ENCODE peak calls at places on chromosomes 6 and 20, in ten cellular contexts. H, N, O, D, W, Q, V, E, T and P are unnamed samples.

GRCh38 chr6:19024737-19025136 is 637.6 kb downstream of the RNF144B start:
- DNase-seq in V (no peak), Q (peak; percentile 40), T (peak; percentile 37), E (no peak), D (no peak), O (no peak), W (no peak), H (no peak), N (no peak), P (no peak)

GRCh38 chr6:41167173-41167963 is 4.5 kb upstream of the TREM2 start:
- DNase-seq in E (no peak), H (no peak), Q (peak; percentile 17), W (no peak), V (no peak), O (no peak), N (no peak), T (peak; percentile 40), D (no peak), P (no peak)

GRCh38 chr20:38863024-38863851 is 57.7 kb downstream of the PPP1R16B start:
- DNase-seq in V (no peak), N (no peak), W (no peak), O (no peak), D (no peak), Q (no peak), T (no peak), E (no peak), H (no peak), P (no peak)

GRCh38 chr6:53474010-53474409 is 70.9 kb downstream of the GCLC start:
- DNase-seq in E (no peak), Q (no peak), H (no peak), O (no peak), D (no peak), N (no peak), W (no peak), T (peak; percentile 21), V (no peak), P (no peak)

GRCh38 chr20:38635721-38636285 is 34.2 kb downstream of the ARHGAP40 start:
- DNase-seq in O (no peak), E (no peak), H (no peak), D (no peak), T (peak; percentile 60), Q (peak; percentile 51), V (no peak), N (no peak), W (no peak), P (no peak)

GRCh38 chr6:8361259-8361658 is 74.1 kb downstream of the SLC35B3 start:
- DNase-seq in V (no peak), D (no peak), E (no peak), W (no peak), O (no peak), H (no peak), N (no peak), Q (no peak), T (no peak), P (no peak)

GRCh38 chr6:13331516-13332348 is 3.4 kb upstream of the TBC1D7 start:
- DNase-seq in W (no peak), O (no peak), T (peak; percentile 42), D (no peak), V (no peak), H (no peak), Q (peak; percentile 20), E (no peak), N (no peak), P (no peak)

GRCh38 chr20:40689943-40690835 is 1.2 kb upstream of the MAFB start:
- DNase-seq in N (peak; percentile 93), Q (peak; percentile 81), W (peak; percentile 18), D (peak; percentile 90), E (peak; percentile 98), O (peak; percentile 90), H (peak; percentile 84), V (peak; percentile 83), T (peak; percentile 79), P (peak; percentile 89)

GRCh38 chr6:140437619-140438345 is 1063.3 kb upstream of the CITED2 start:
- DNase-seq in T (peak; percentile 67), N (no peak), Q (peak; percentile 3), D (no peak), V (no peak), O (no peak), W (no peak), H (no peak), E (no peak), P (no peak)

GRCh38 chr20:47785321-47785899 is at the start of gene SULF2:
- DNase-seq in W (no peak), Q (peak; percentile 52), N (peak; percentile 46), D (peak; percentile 70), E (peak; percentile 70), T (peak; percentile 38), O (peak; percentile 32), H (peak; percentile 74), V (no peak), P (peak; percentile 43)

GRCh38 chr6:3664641-3665041 is 86.9 kb downstream of the PXDC1 start:
- DNase-seq in E (no peak), T (no peak), Q (peak; percentile 3), D (no peak), V (no peak), O (no peak), W (no peak), N (no peak), H (no peak), P (no peak)

GRCh38 chr6:162181741-162182401 is 545.7 kb downstream of the PRKN start:
- DNase-seq in D (no peak), T (no peak), V (no peak), E (no peak), Q (peak; percentile 53), N (no peak), W (no peak), O (no peak), H (no peak), P (no peak)

GRCh38 chr6:36679043-36679821 is 718 bp downstream of the CDKN1A start:
- DNase-seq in H (peak; percentile 74), E (peak; percentile 85), V (peak; percentile 69), O (peak; percentile 78), Q (peak; percentile 57), D (peak; percentile 68), N (peak; percentile 74), T (peak; percentile 56), W (no peak), P (peak; percentile 73)

GRCh38 chr20:56974499-56975250 is 291.8 kb downstream of the BMP7 start:
- DNase-seq in W (no peak), V (no peak), Q (peak; percentile 42), T (peak; percentile 55), H (no peak), E (no peak), N (no peak), D (peak; percentile 41), O (peak; percentile 31), P (no peak)

GRCh38 chr6:124792386-124792785 is 169.9 kb upstream of the RNF217 start:
- DNase-seq in O (no peak), E (no peak), V (no peak), T (peak; percentile 60), W (no peak), D (no peak), H (no peak), Q (peak; percentile 5), N (no peak), P (no peak)

GRCh38 chr6:169559001-169559441 is 142.8 kb downstream of the WDR27 start:
- DNase-seq in N (no peak), Q (peak; percentile 86), O (no peak), V (no peak), T (no peak), E (no peak), H (no peak), D (no peak), W (no peak), P (no peak)

GRCh38 chr6:33987531-33988021 is 158.3 kb downstream of the GRM4 start:
- DNase-seq in V (no peak), H (no peak), O (peak; percentile 76), N (no peak), E (no peak), Q (no peak), W (no peak), T (no peak), D (peak; percentile 76), P (no peak)

GRCh38 chr6:7540595-7540994 is 876 bp upstream of the DSP start:
- DNase-seq in N (peak; percentile 40), V (no peak), D (no peak), O (peak; percentile 43), W (no peak), Q (peak; percentile 44), T (no peak), E (no peak), H (no peak), P (peak; percentile 76)

GRCh38 chr6:109238405-109238804 is 143.1 kb downstream of the CEP57L1 start:
- DNase-seq in N (no peak), E (no peak), W (no peak), D (no peak), H (no peak), O (no peak), T (peak; percentile 39), Q (no peak), V (no peak), P (no peak)
- TF ChIP-seq CTCF in N (no peak), E (no peak), W (no peak), D (no peak), H (no peak), O (no peak), T (no peak), Q (no peak), V (no peak), P (no peak)

GRCh38 chr20:49859807-49860206 is 47.2 kb downstream of the SLC9A8 start:
- DNase-seq in O (no peak), T (peak; percentile 80), H (no peak), W (no peak), E (no peak), Q (no peak), V (no peak), N (no peak), D (no peak), P (no peak)
- H3K36me3 ChIP-seq in O (peaks cover 82% of the 10 kb centered on the region), T (no peaks in the 10 kb centered on the region), H (no peaks in the 10 kb centered on the region), W (peaks cover 35% of the 10 kb centered on the region), E (no peaks in the 10 kb centered on the region), Q (peaks cover 2% of the 10 kb centered on the region), V (peaks cover 51% of the 10 kb centered on the region), N (peaks cover 64% of the 10 kb centered on the region), D (no peaks in the 10 kb centered on the region), P (peaks cover 70% of the 10 kb centered on the region)

GRCh38 chr6:40042232-40042631 is 108.0 kb upstream of the MOCS1 start:
- DNase-seq in N (no peak), D (no peak), H (no peak), Q (no peak), T (peak; percentile 95), E (no peak), W (no peak), V (no peak), O (no peak), P (no peak)
- H3K9me3 ChIP-seq in N (peaks cover 11% of the 10 kb centered on the region), D (no peaks in the 10 kb centered on the region), H (no peaks in the 10 kb centered on the region), Q (no peaks in the 10 kb centered on the region), T (no peaks in the 10 kb centered on the region), E (no peaks in the 10 kb centered on the region), W (no peaks in the 10 kb centered on the region), V (no peaks in the 10 kb centered on the region), O (peaks cover 11% of the 10 kb centered on the region), P (no peaks in the 10 kb centered on the region)

DNA sequence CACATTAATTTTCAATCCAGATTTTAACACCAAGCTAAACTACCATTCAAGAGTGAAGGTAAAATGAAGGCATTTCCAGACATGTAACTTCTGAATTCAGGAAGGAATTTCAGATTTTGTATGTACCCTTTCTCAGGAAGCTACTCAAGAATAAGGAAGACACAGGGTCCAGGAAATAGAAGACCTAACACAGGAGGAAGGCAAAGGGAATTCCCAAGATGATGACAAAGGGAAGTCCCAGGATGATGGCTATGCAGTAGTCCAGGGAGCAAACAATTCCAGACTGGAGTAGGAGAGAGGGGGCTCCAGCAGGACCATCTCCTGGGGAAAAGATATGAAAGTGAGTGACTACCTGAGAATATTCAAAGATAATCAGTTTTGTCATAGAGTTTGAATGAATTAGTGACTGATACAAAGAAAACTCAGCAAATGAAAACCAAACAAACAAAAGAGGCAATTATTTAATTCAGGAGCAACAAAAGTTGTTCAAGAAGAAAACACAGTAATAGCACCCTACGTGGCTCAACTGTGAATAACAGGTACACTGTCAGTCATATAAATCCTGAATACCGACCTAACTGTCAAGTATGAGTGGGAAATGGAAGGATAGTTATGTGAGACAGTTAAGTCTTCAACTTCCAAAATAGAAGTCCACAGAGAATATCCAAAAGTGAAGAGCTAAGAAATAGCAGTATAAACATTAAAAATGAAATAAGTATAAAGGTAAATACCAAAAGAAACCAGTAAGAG is 4.0 kb downstream of the RNF24 start:
- DNase-seq in T (peak; percentile 43), W (no peak), H (no peak), D (no peak), V (no peak), E (no peak), O (no peak), N (no peak), Q (no peak), P (no peak)
- TF ChIP-seq CTCF in T (no peak), W (no peak), H (no peak), D (no peak), V (no peak), E (no peak), O (no peak), N (no peak), Q (no peak), P (no peak)